ENCODE peak calls at places on chromosomes 5 and 9, in five cellular contexts. One of them, this sample, is unnamed.

GRCh38 chr9:2319421-2319820 is 302.2 kb upstream of the VLDLR start:
- DNase-seq in colonic mucosa: no peak
- DNase-seq in AG09309: no peak
- DNase-seq in fibroblast of the aortic adventitia: peak
- DNase-seq in IMR-90: peak
- DNase-seq in this sample: no peak

GRCh38 chr5:107524111-107524510 is 146.6 kb downstream of the EFNA5 start:
- DNase-seq in fibroblast of the aortic adventitia: no peak
- DNase-seq in IMR-90: no peak
- DNase-seq in AG09309: no peak
- DNase-seq in colonic mucosa: no peak
- DNase-seq in this sample: no peak

GRCh38 chr5:14728109-14728938 is 63.8 kb downstream of the OTULIN start:
- DNase-seq in IMR-90: no peak
- DNase-seq in colonic mucosa: peak
- DNase-seq in fibroblast of the aortic adventitia: no peak
- DNase-seq in AG09309: no peak
- DNase-seq in this sample: no peak

GRCh38 chr5:142825378-142826089 is 55.4 kb downstream of the ARHGAP26 start:
- DNase-seq in IMR-90: no peak
- DNase-seq in fibroblast of the aortic adventitia: no peak
- DNase-seq in AG09309: no peak
- DNase-seq in colonic mucosa: no peak
- DNase-seq in this sample: no peak

GRCh38 chr5:134592141-134592746 is 40.4 kb downstream of the SAR1B start:
- DNase-seq in AG09309: no peak
- DNase-seq in colonic mucosa: no peak
- DNase-seq in fibroblast of the aortic adventitia: peak
- DNase-seq in IMR-90: peak
- DNase-seq in this sample: peak

GRCh38 chr9:78985084-78985738 is 586.6 kb upstream of the TLE4 start:
- DNase-seq in AG09309: no peak
- DNase-seq in fibroblast of the aortic adventitia: no peak
- DNase-seq in IMR-90: peak
- DNase-seq in colonic mucosa: no peak
- DNase-seq in this sample: peak

GRCh38 chr5:122195784-122196394 is 66.5 kb downstream of the ZNF474 start:
- DNase-seq in AG09309: peak
- DNase-seq in IMR-90: peak
- DNase-seq in colonic mucosa: peak
- DNase-seq in fibroblast of the aortic adventitia: peak
- DNase-seq in this sample: peak

GRCh38 chr5:23507278-23507685 is at the start of gene PRDM9:
- DNase-seq in colonic mucosa: no peak
- DNase-seq in IMR-90: no peak
- DNase-seq in fibroblast of the aortic adventitia: no peak
- DNase-seq in AG09309: no peak
- DNase-seq in this sample: peak

GRCh38 chr9:86941196-86941595 is 6.1 kb downstream of the GAS1 start:
- DNase-seq in colonic mucosa: no peak
- DNase-seq in fibroblast of the aortic adventitia: no peak
- DNase-seq in IMR-90: no peak
- DNase-seq in AG09309: no peak
- DNase-seq in this sample: no peak
- H3K4me3 ChIP-seq in colonic mucosa: no peak
- H3K4me3 ChIP-seq in fibroblast of the aortic adventitia: no peak
- H3K4me3 ChIP-seq in IMR-90: no peak
- H3K4me3 ChIP-seq in AG09309: no peak
- H3K4me3 ChIP-seq in this sample: no peak

GRCh38 chr5:26641492-26641891 is 396.9 kb downstream of the CDH9 start:
- DNase-seq in IMR-90: no peak
- DNase-seq in fibroblast of the aortic adventitia: no peak
- DNase-seq in AG09309: no peak
- DNase-seq in colonic mucosa: no peak
- DNase-seq in this sample: no peak
- TF ChIP-seq CTCF in IMR-90: no peak
- TF ChIP-seq CTCF in fibroblast of the aortic adventitia: no peak
- TF ChIP-seq CTCF in AG09309: no peak
- TF ChIP-seq CTCF in colonic mucosa: no peak
- TF ChIP-seq CTCF in this sample: no peak

GRCh38 chr5:36492998-36493655 is 113.3 kb upstream of the SLC1A3 start:
- DNase-seq in IMR-90: peak
- DNase-seq in AG09309: no peak
- DNase-seq in fibroblast of the aortic adventitia: peak
- DNase-seq in colonic mucosa: no peak
- DNase-seq in this sample: peak

GRCh38 chr5:36495638-36496010 is 110.8 kb upstream of the SLC1A3 start:
- DNase-seq in fibroblast of the aortic adventitia: no peak
- DNase-seq in IMR-90: no peak
- DNase-seq in colonic mucosa: no peak
- DNase-seq in AG09309: no peak
- DNase-seq in this sample: no peak

GRCh38 chr5:36494756-36495637 is 111.4 kb upstream of the SLC1A3 start:
- DNase-seq in fibroblast of the aortic adventitia: peak
- DNase-seq in AG09309: no peak
- DNase-seq in colonic mucosa: no peak
- DNase-seq in IMR-90: peak
- DNase-seq in this sample: peak

GRCh38 chr5:36491860-36492259 is 114.5 kb upstream of the SLC1A3 start:
- DNase-seq in fibroblast of the aortic adventitia: no peak
- DNase-seq in colonic mucosa: no peak
- DNase-seq in AG09309: no peak
- DNase-seq in IMR-90: no peak
- DNase-seq in this sample: no peak

GRCh38 chr5:36494028-36494427 is 112.4 kb upstream of the SLC1A3 start:
- DNase-seq in colonic mucosa: no peak
- DNase-seq in AG09309: no peak
- DNase-seq in fibroblast of the aortic adventitia: no peak
- DNase-seq in IMR-90: no peak
- DNase-seq in this sample: no peak
- H3K4me3 ChIP-seq in colonic mucosa: no peak
- H3K4me3 ChIP-seq in AG09309: no peak
- H3K4me3 ChIP-seq in fibroblast of the aortic adventitia: no peak
- H3K4me3 ChIP-seq in IMR-90: no peak
- H3K4me3 ChIP-seq in this sample: no peak

DNA sequence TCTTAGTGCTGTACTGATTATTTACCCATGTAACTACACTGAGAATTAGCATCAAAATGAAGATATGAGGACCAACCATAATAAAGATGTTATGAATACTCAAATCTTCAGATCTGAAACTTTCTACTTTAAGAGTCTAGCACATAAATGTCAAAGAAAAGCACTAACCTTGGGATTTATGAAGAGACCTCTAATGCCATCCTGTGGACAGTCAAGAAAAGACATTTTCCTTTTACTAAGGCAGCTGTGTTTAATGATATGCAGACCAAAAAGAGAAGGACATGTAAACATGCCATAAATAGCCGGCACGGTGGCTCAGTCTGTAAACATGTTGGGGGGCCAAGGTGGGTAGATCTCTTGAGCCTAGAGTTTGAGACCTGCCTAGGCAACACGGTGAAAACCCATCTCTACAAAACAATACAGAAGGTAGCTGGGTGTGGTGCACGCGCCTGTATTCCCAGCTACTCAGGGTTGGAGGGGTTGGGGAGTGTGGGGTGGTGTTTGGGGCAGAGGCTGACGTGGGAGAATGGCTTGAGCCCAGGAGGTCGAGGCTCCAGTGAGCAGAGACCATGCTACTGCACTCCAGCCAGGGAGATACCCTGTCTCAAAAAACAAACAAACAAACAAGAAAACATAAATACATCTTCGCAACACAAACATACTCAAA is 266.9 kb upstream of the TYRP1 start:
- DNase-seq in fibroblast of the aortic adventitia: peak
- DNase-seq in IMR-90: no peak
- DNase-seq in AG09309: no peak
- DNase-seq in colonic mucosa: no peak
- DNase-seq in this sample: peak
- TF ChIP-seq CTCF in fibroblast of the aortic adventitia: peak
- TF ChIP-seq CTCF in IMR-90: no peak
- TF ChIP-seq CTCF in AG09309: no peak
- TF ChIP-seq CTCF in colonic mucosa: no peak
- TF ChIP-seq CTCF in this sample: no peak

This sample was measured in cardiac fibroblast.